ENCODE peak calls at places on chromosomes 5 and 9, in nine cellular contexts. One of them, this sample, is unnamed. For H3K27me3, the result is how much of the 10 kb centered on the place peaks cover.

GRCh38 chr5:74017112-74017511 is 391.1 kb downstream of the ARHGEF28 start:
- DNase-seq in breast epithelium: peak
- DNase-seq in tibial nerve: no peak
- DNase-seq in pancreas: no peak
- DNase-seq in uterus: no peak
- DNase-seq in neural progenitor cell: no peak
- DNase-seq in cardiac muscle cell: no peak
- DNase-seq in sigmoid colon: no peak
- DNase-seq in CD8-positive, alpha-beta T cell: no peak
- DNase-seq in this sample: no peak

GRCh38 chr9:35826071-35826701 is 2.3 kb downstream of the FAM221B start:
- DNase-seq in neural progenitor cell: peak
- DNase-seq in sigmoid colon: peak
- DNase-seq in breast epithelium: no peak
- DNase-seq in tibial nerve: peak
- DNase-seq in cardiac muscle cell: peak
- DNase-seq in uterus: no peak
- DNase-seq in CD8-positive, alpha-beta T cell: peak
- DNase-seq in pancreas: peak
- DNase-seq in this sample: no peak

GRCh38 chr9:115668506-115668905 is 485.1 kb upstream of the PAPPA start:
- DNase-seq in tibial nerve: no peak
- DNase-seq in CD8-positive, alpha-beta T cell: no peak
- DNase-seq in neural progenitor cell: no peak
- DNase-seq in cardiac muscle cell: no peak
- DNase-seq in pancreas: no peak
- DNase-seq in sigmoid colon: peak
- DNase-seq in breast epithelium: no peak
- DNase-seq in uterus: no peak
- DNase-seq in this sample: peak

GRCh38 chr5:131262953-131263541 is 806 bp upstream of the CDC42SE2 start:
- DNase-seq in cardiac muscle cell: no peak
- DNase-seq in pancreas: no peak
- DNase-seq in sigmoid colon: no peak
- DNase-seq in CD8-positive, alpha-beta T cell: no peak
- DNase-seq in uterus: no peak
- DNase-seq in breast epithelium: no peak
- DNase-seq in neural progenitor cell: no peak
- DNase-seq in tibial nerve: no peak
- DNase-seq in this sample: no peak

GRCh38 chr5:33649801-33650482 is 209.2 kb downstream of the TARS1 start:
- DNase-seq in breast epithelium: no peak
- DNase-seq in uterus: no peak
- DNase-seq in pancreas: no peak
- DNase-seq in tibial nerve: no peak
- DNase-seq in sigmoid colon: no peak
- DNase-seq in cardiac muscle cell: no peak
- DNase-seq in CD8-positive, alpha-beta T cell: no peak
- DNase-seq in neural progenitor cell: peak
- DNase-seq in this sample: peak

GRCh38 chr9:5617749-5618148 is 11.2 kb upstream of the RIC1 start:
- DNase-seq in CD8-positive, alpha-beta T cell: no peak
- DNase-seq in cardiac muscle cell: no peak
- DNase-seq in neural progenitor cell: no peak
- DNase-seq in breast epithelium: no peak
- DNase-seq in pancreas: no peak
- DNase-seq in tibial nerve: no peak
- DNase-seq in sigmoid colon: no peak
- DNase-seq in uterus: no peak
- DNase-seq in this sample: no peak

GRCh38 chr9:78505546-78505945 is 208.6 kb downstream of the PSAT1 start:
- DNase-seq in pancreas: no peak
- DNase-seq in sigmoid colon: no peak
- DNase-seq in cardiac muscle cell: no peak
- DNase-seq in breast epithelium: no peak
- DNase-seq in neural progenitor cell: no peak
- DNase-seq in uterus: no peak
- DNase-seq in tibial nerve: no peak
- DNase-seq in CD8-positive, alpha-beta T cell: no peak
- DNase-seq in this sample: no peak

GRCh38 chr5:119527346-119527745 is 75.0 kb downstream of the HSD17B4 start:
- DNase-seq in sigmoid colon: no peak
- DNase-seq in neural progenitor cell: no peak
- DNase-seq in uterus: no peak
- DNase-seq in pancreas: no peak
- DNase-seq in cardiac muscle cell: no peak
- DNase-seq in tibial nerve: no peak
- DNase-seq in breast epithelium: no peak
- DNase-seq in CD8-positive, alpha-beta T cell: no peak
- DNase-seq in this sample: no peak

GRCh38 chr9:115808108-115808507 is 345.5 kb upstream of the PAPPA start:
- DNase-seq in uterus: no peak
- DNase-seq in tibial nerve: no peak
- DNase-seq in neural progenitor cell: no peak
- DNase-seq in pancreas: peak
- DNase-seq in sigmoid colon: no peak
- DNase-seq in cardiac muscle cell: no peak
- DNase-seq in breast epithelium: peak
- DNase-seq in CD8-positive, alpha-beta T cell: no peak
- DNase-seq in this sample: no peak

GRCh38 chr5:52587131-52587530 is 200.6 kb upstream of the ITGA1 start:
- DNase-seq in cardiac muscle cell: no peak
- DNase-seq in sigmoid colon: no peak
- DNase-seq in breast epithelium: no peak
- DNase-seq in tibial nerve: no peak
- DNase-seq in pancreas: no peak
- DNase-seq in neural progenitor cell: no peak
- DNase-seq in CD8-positive, alpha-beta T cell: no peak
- DNase-seq in uterus: no peak
- DNase-seq in this sample: no peak

GRCh38 chr9:128190516-128191405 is 611 bp downstream of the CIZ1 start:
- DNase-seq in uterus: no peak
- DNase-seq in CD8-positive, alpha-beta T cell: no peak
- DNase-seq in tibial nerve: no peak
- DNase-seq in breast epithelium: no peak
- DNase-seq in sigmoid colon: no peak
- DNase-seq in cardiac muscle cell: peak
- DNase-seq in pancreas: no peak
- DNase-seq in neural progenitor cell: peak
- DNase-seq in this sample: no peak

GRCh38 chr5:95621839-95622629 is 2.1 kb downstream of the GPR150 start:
- DNase-seq in cardiac muscle cell: no peak
- DNase-seq in tibial nerve: no peak
- DNase-seq in neural progenitor cell: no peak
- DNase-seq in pancreas: no peak
- DNase-seq in breast epithelium: no peak
- DNase-seq in uterus: no peak
- DNase-seq in sigmoid colon: no peak
- DNase-seq in CD8-positive, alpha-beta T cell: no peak
- DNase-seq in this sample: no peak

GRCh38 chr5:134247411-134247810 is 21.5 kb upstream of the PPP2CA start:
- DNase-seq in cardiac muscle cell: no peak
- DNase-seq in pancreas: no peak
- DNase-seq in uterus: no peak
- DNase-seq in neural progenitor cell: no peak
- DNase-seq in CD8-positive, alpha-beta T cell: no peak
- DNase-seq in sigmoid colon: no peak
- DNase-seq in tibial nerve: no peak
- DNase-seq in breast epithelium: no peak
- DNase-seq in this sample: peak

GRCh38 chr5:146173597-146173996 is 8.9 kb downstream of the LARS1 start:
- DNase-seq in CD8-positive, alpha-beta T cell: no peak
- DNase-seq in uterus: no peak
- DNase-seq in breast epithelium: no peak
- DNase-seq in neural progenitor cell: no peak
- DNase-seq in tibial nerve: no peak
- DNase-seq in sigmoid colon: no peak
- DNase-seq in cardiac muscle cell: no peak
- DNase-seq in pancreas: no peak
- DNase-seq in this sample: no peak

GRCh38 chr5:147949711-147950573 is 43.6 kb upstream of the C5orf46 start:
- DNase-seq in breast epithelium: no peak
- DNase-seq in sigmoid colon: no peak
- DNase-seq in pancreas: no peak
- DNase-seq in cardiac muscle cell: peak
- DNase-seq in uterus: no peak
- DNase-seq in neural progenitor cell: peak
- DNase-seq in tibial nerve: no peak
- DNase-seq in CD8-positive, alpha-beta T cell: no peak
- DNase-seq in this sample: no peak

DNA sequence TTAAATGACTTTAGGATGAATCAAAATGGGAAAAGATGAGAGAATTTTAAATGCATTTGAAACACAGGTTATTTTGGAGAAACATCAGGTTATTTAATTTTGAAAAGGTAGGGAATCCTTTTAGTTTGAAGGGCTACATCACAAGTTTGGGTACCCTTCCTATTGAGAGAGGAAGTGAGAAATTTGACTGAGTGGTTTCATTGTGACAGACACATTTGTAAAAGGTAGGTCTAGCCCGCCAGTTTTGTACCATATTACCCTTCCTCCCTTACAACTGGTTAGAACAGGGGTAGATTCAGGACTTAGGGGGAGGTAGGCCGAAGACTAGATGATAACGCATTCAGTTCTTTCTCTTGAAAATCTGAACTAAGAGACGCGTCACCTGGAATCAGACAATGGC is 464.2 kb downstream of the EBF1 start:
- DNase-seq in uterus: no peak
- DNase-seq in neural progenitor cell: no peak
- DNase-seq in pancreas: no peak
- DNase-seq in tibial nerve: no peak
- DNase-seq in CD8-positive, alpha-beta T cell: no peak
- DNase-seq in sigmoid colon: no peak
- DNase-seq in cardiac muscle cell: no peak
- DNase-seq in breast epithelium: no peak
- DNase-seq in this sample: no peak
- TF ChIP-seq CTCF in uterus: no peak
- TF ChIP-seq CTCF in neural progenitor cell: no peak
- TF ChIP-seq CTCF in pancreas: no peak
- TF ChIP-seq CTCF in tibial nerve: no peak
- TF ChIP-seq CTCF in CD8-positive, alpha-beta T cell: no peak
- TF ChIP-seq CTCF in sigmoid colon: no peak
- TF ChIP-seq CTCF in cardiac muscle cell: no peak
- TF ChIP-seq CTCF in breast epithelium: no peak
- TF ChIP-seq CTCF in this sample: no peak

GRCh38 chr5:98339141-98339848 is 434.2 kb upstream of the RGMB start:
- DNase-seq in tibial nerve: no peak
- DNase-seq in breast epithelium: no peak
- DNase-seq in cardiac muscle cell: no peak
- DNase-seq in neural progenitor cell: no peak
- DNase-seq in sigmoid colon: peak
- DNase-seq in uterus: no peak
- DNase-seq in CD8-positive, alpha-beta T cell: no peak
- DNase-seq in pancreas: no peak
- DNase-seq in this sample: no peak

GRCh38 chr5:98341038-98341710 is 432.3 kb upstream of the RGMB start:
- DNase-seq in cardiac muscle cell: no peak
- DNase-seq in CD8-positive, alpha-beta T cell: no peak
- DNase-seq in tibial nerve: no peak
- DNase-seq in pancreas: no peak
- DNase-seq in breast epithelium: no peak
- DNase-seq in neural progenitor cell: no peak
- DNase-seq in uterus: no peak
- DNase-seq in sigmoid colon: no peak
- DNase-seq in this sample: peak

DNA sequence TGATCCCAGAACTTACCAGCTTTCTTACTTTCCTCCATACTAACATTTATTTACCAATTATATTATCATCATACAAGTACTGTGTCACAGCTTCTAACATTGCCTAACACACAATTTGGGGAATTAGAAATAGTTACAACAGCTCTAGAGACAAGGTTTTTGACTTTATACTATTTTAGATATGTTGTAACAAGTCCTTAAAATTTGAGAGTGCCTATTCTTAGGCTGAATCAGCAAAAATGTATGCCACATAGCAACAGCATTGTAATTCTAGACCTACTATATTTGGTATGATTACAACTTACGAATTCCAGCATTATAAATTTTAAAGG is 431.8 kb upstream of the RGMB start:
- DNase-seq in cardiac muscle cell: no peak
- DNase-seq in uterus: no peak
- DNase-seq in breast epithelium: no peak
- DNase-seq in pancreas: no peak
- DNase-seq in neural progenitor cell: no peak
- DNase-seq in sigmoid colon: no peak
- DNase-seq in CD8-positive, alpha-beta T cell: no peak
- DNase-seq in tibial nerve: no peak
- DNase-seq in this sample: no peak
- H3K27ac ChIP-seq in cardiac muscle cell: no peak
- H3K27ac ChIP-seq in uterus: no peak
- H3K27ac ChIP-seq in breast epithelium: no peak
- H3K27ac ChIP-seq in pancreas: no peak
- H3K27ac ChIP-seq in neural progenitor cell: no peak
- H3K27ac ChIP-seq in sigmoid colon: no peak
- H3K27ac ChIP-seq in CD8-positive, alpha-beta T cell: no peak
- H3K27ac ChIP-seq in tibial nerve: no peak
- H3K27ac ChIP-seq in this sample: peak

DNA sequence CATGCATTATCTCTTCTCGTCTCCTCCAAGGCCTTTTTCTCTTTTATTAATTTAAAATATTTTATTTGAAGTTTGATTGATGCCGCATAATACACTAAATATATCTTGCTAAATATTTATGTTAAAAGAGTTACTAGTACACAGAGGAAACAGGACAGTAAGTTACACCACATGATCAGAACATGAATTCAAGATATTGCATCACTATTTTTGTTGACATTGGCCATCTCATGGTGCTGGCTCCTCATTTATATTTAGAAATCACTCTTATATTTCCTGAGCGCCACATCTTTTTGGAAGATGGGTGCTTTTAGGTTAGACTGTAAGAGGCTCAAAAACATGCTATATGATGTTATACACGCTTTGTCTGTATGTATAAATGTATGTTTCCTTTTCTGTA is 23.0 kb downstream of the SPEF2 start:
- DNase-seq in cardiac muscle cell: no peak
- DNase-seq in breast epithelium: no peak
- DNase-seq in uterus: no peak
- DNase-seq in tibial nerve: no peak
- DNase-seq in CD8-positive, alpha-beta T cell: no peak
- DNase-seq in sigmoid colon: no peak
- DNase-seq in pancreas: no peak
- DNase-seq in neural progenitor cell: no peak
- DNase-seq in this sample: no peak
- H3K27me3 ChIP-seq in cardiac muscle cell: under half
- H3K27me3 ChIP-seq in breast epithelium: under half
- H3K27me3 ChIP-seq in uterus: under half
- H3K27me3 ChIP-seq in tibial nerve: under half
- H3K27me3 ChIP-seq in CD8-positive, alpha-beta T cell: under half
- H3K27me3 ChIP-seq in sigmoid colon: under half
- H3K27me3 ChIP-seq in pancreas: under half
- H3K27me3 ChIP-seq in neural progenitor cell: under half
- H3K27me3 ChIP-seq in this sample: under half

DNA sequence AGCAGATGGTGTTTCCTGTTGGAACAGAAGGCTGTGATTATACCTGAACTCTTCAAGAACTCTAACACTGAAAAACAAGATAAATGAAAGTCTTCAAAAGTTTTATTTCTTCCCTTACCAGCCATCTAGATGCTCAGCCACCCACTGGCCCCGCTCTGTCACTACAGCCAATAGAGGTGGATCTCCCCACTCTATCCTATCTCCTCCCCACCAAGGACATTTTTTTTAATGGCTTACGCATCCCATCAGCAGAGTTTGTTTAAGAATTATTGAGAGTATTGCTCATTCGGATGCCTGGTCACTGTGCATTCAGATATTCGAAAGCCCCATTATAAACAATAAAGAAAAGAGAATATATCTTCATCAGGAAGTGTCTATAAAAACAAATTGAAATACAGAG is 159.4 kb downstream of the RASEF start:
- DNase-seq in pancreas: no peak
- DNase-seq in CD8-positive, alpha-beta T cell: no peak
- DNase-seq in breast epithelium: no peak
- DNase-seq in sigmoid colon: no peak
- DNase-seq in tibial nerve: no peak
- DNase-seq in uterus: no peak
- DNase-seq in cardiac muscle cell: no peak
- DNase-seq in neural progenitor cell: no peak
- DNase-seq in this sample: no peak
- TF ChIP-seq CTCF in pancreas: no peak
- TF ChIP-seq CTCF in CD8-positive, alpha-beta T cell: no peak
- TF ChIP-seq CTCF in breast epithelium: no peak
- TF ChIP-seq CTCF in sigmoid colon: no peak
- TF ChIP-seq CTCF in tibial nerve: no peak
- TF ChIP-seq CTCF in uterus: no peak
- TF ChIP-seq CTCF in cardiac muscle cell: no peak
- TF ChIP-seq CTCF in neural progenitor cell: no peak
- TF ChIP-seq CTCF in this sample: peak